ENCODE peak calls at places on chromosomes 16 and 17, in four cellular contexts. K, B, D and W are unnamed samples.

GRCh38 chr17:72100445-72100844 is 20.4 kb upstream of the SOX9 start:
- DNase-seq in B (no peak), D (no peak), K (no peak), W (no peak)

GRCh38 chr17:83162035-83162745 is 82.8 kb downstream of the METRNL start:
- DNase-seq in B (no peak), K (no peak), D (no peak), W (no peak)

GRCh38 chr16:87359121-87359520 is 24.5 kb downstream of the FBXO31 start:
- DNase-seq in D (no peak), B (no peak), K (no peak), W (no peak)

GRCh38 chr17:13575922-13576419 is 25.8 kb downstream of the HS3ST3A1 start:
- DNase-seq in K (no peak), B (no peak), D (no peak), W (no peak)

GRCh38 chr16:78297066-78297666 is 197.7 kb downstream of the WWOX start:
- DNase-seq in B (no peak), D (no peak), K (no peak), W (no peak)

GRCh38 chr17:42980766-42981397 is 517 bp downstream of the RUNDC1 start:
- DNase-seq in D (no peak), K (peak; percentile 54), B (peak; percentile 37), W (no peak)

GRCh38 chr17:40600486-40601046 is 35.3 kb upstream of the CCR7 start:
- DNase-seq in D (no peak), K (no peak), B (no peak), W (no peak)

GRCh38 chr16:68411086-68411485 is 37.2 kb downstream of the SMPD3 start:
- DNase-seq in B (no peak), D (no peak), K (no peak), W (no peak)

GRCh38 chr17:61496174-61496956 is 44.1 kb downstream of the TBX4 start:
- DNase-seq in K (no peak), B (no peak), D (no peak), W (no peak)

GRCh38 chr16:70665806-70666735 is 19.7 kb downstream of the IL34 start:
- DNase-seq in K (no peak), B (no peak), D (no peak), W (no peak)

GRCh38 chr17:10286324-10286723 is 86.5 kb downstream of the MYH13 start:
- DNase-seq in B (no peak), K (no peak), D (no peak), W (no peak)

GRCh38 chr17:37702605-37703004 is 42.3 kb downstream of the HNF1B start:
- DNase-seq in D (no peak), B (no peak), K (peak; percentile 46), W (peak; percentile 41)

GRCh38 chr17:66632716-66633115 is 202.2 kb upstream of the CACNG5 start:
- DNase-seq in K (no peak), D (no peak), B (no peak), W (no peak)

GRCh38 chr16:53892155-53892554 is 188.2 kb downstream of the FTO start:
- DNase-seq in B (no peak), D (peak; percentile 11), K (peak; percentile 74), W (peak; percentile 49)

GRCh38 chr17:58281511-58282011 is 826 bp upstream of the MPO start:
- DNase-seq in B (no peak), D (peak; percentile 92), K (no peak), W (no peak)

GRCh38 chr17:56680676-56681075 is 87.2 kb downstream of the NOG start:
- DNase-seq in D (no peak), B (no peak), K (no peak), W (no peak)

GRCh38 chr16:58022601-58023371 is 2.8 kb upstream of the MMP15 start:
- DNase-seq in K (peak; percentile 29), B (peak; percentile 80), D (no peak), W (no peak)
- H3K4me3 ChIP-seq in K (no peak overlapping the region), B (no peak overlapping the region), D (no peak overlapping the region), W (no peak overlapping the region)

GRCh38 chr16:51153275-51153991 is 2.4 kb upstream of the SALL1 start:
- DNase-seq in K (no peak), D (no peak), B (no peak), W (no peak)
- H3K4me3 ChIP-seq in K (peak overlapping the region; percentile 48), D (no peak overlapping the region), B (no peak overlapping the region), W (peak overlapping the region; percentile 82)

GRCh38 chr16:27225536-27226360 is 22.4 kb downstream of the KDM8 start:
- DNase-seq in K (no peak), D (no peak), B (no peak), W (no peak)
- H3K4me3 ChIP-seq in K (no peak overlapping the region), D (no peak overlapping the region), B (no peak overlapping the region), W (no peak overlapping the region)

GRCh38 chr17:44827863-44828262 is 2.2 kb downstream of the GJC1 start:
- DNase-seq in B (no peak), K (no peak), D (no peak), W (no peak)
- H3K4me3 ChIP-seq in B (peak overlapping the region; percentile 70), K (peak overlapping the region; percentile 75), D (no peak overlapping the region), W (peak overlapping the region; percentile 79)

GRCh38 chr17:2122641-2123302 is 67.9 kb downstream of the HIC1 start:
- DNase-seq in D (peak; percentile 66), K (peak; percentile 73), B (peak; percentile 63), W (peak; percentile 66)
- H3K4me3 ChIP-seq in D (no peak overlapping the region), K (no peak overlapping the region), B (peak overlapping the region; percentile 5), W (peak overlapping the region; percentile 29)

GRCh38 chr17:28228109-28228840 is 90.7 kb upstream of the TMEM97 start:
- DNase-seq in B (no peak), K (no peak), D (no peak), W (no peak)
- H3K4me3 ChIP-seq in B (peak overlapping the region; percentile 46), K (peak overlapping the region; percentile 43), D (no peak overlapping the region), W (peak overlapping the region; percentile 52)

GRCh38 chr16:49883111-49883829 is 27.4 kb upstream of the ZNF423 start:
- DNase-seq in K (no peak), D (no peak), B (no peak), W (no peak)

GRCh38 chr16:49881890-49882289 is 26.0 kb upstream of the ZNF423 start:
- DNase-seq in D (no peak), K (no peak), B (no peak), W (no peak)

GRCh38 chr16:49886554-49887121 is 30.7 kb upstream of the ZNF423 start:
- DNase-seq in D (no peak), K (no peak), B (no peak), W (no peak)

GRCh38 chr16:49889725-49890397 is 33.9 kb upstream of the ZNF423 start:
- DNase-seq in B (no peak), D (no peak), K (no peak), W (no peak)

GRCh38 chr16:49884033-49884707 is 28.3 kb upstream of the ZNF423 start:
- DNase-seq in B (no peak), K (no peak), D (no peak), W (no peak)
- H3K4me3 ChIP-seq in B (no peak overlapping the region), K (no peak overlapping the region), D (no peak overlapping the region), W (no peak overlapping the region)

GRCh38 chr17:39236981-39237441 is 11.3 kb upstream of the STAC2 start:
- DNase-seq in B (no peak), D (no peak), K (no peak), W (no peak)

GRCh38 chr17:39231587-39232551 is 6.1 kb upstream of the STAC2 start:
- DNase-seq in K (peak; percentile 34), D (no peak), B (peak; percentile 53), W (no peak)

GRCh38 chr17:39237586-39237985 is 11.8 kb upstream of the STAC2 start:
- DNase-seq in K (no peak), D (no peak), B (no peak), W (no peak)

GRCh38 chr17:39236383-39236927 is 10.7 kb upstream of the STAC2 start:
- DNase-seq in K (no peak), B (no peak), D (no peak), W (no peak)

DNA sequence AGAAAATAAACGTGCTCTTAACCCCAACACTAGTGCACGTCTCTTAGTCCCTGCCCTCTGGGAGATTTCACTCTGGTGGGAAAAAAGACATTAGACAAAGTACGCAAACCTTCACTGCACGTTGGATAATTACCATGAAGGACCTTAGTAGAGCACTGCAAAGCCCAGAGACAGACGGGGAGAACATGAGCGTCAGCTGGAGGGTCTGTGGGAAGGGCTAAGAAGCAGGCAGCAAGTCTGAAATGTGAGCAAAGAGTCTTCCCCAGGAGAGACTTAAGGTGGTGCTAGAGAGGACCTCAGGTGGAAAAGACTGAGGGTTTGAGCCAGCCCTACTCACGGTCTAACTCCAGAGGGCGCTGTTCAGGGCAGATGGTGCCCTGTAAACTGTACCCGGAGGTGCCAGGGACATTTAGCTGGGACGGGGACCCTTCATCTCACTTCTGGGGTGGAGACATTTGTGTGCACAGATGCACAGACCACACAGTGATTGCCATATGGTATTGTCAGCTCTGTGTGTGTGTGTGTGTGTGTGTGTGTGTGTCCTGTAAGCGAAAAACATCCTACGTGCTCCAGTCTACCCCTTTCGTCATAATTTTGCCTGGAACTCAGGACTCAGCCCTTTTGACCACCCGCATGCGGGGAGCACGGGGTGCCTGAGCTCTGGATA is 9.9 kb upstream of the STAC2 start:
- DNase-seq in B (no peak), K (peak; percentile 34), D (no peak), W (no peak)
- H3K4me3 ChIP-seq in B (no peak overlapping the region), K (no peak overlapping the region), D (no peak overlapping the region), W (no peak overlapping the region)